ENCODE peak calls at places on chromosomes 5 and 9, in four cellular contexts. V is activated naive CD8-positive, alpha-beta T cell treated with anti-CD3 and anti-CD28 coated beads, Interleukin-2, amount 50 U/mL, for 24 hours; W is COR-L47; Q is activated gamma-delta T cell treated with Interleukin-2 at 50 U/mL for 16 hours. O is an unnamed sample.

GRCh38 chr9:120698766-120699165 is 15.5 kb downstream of the MEGF9 start:
- DNase-seq in W (peak; percentile 87), Q (no peak), V (no peak), O (no peak)

GRCh38 chr9:4106744-4107143 is 193.1 kb downstream of the GLIS3 start:
- DNase-seq in V (no peak), W (no peak), Q (no peak), O (peak; percentile 90)

GRCh38 chr5:777756-778161 is 6.8 kb downstream of the ZDHHC11B start:
- DNase-seq in Q (no peak), W (no peak), V (no peak), O (no peak)

GRCh38 chr5:61623401-61624069 is 291.5 kb downstream of the ZSWIM6 start:
- DNase-seq in V (no peak), Q (no peak), W (no peak), O (no peak)

GRCh38 chr5:82594097-82594496 is 315.9 kb upstream of the RPS23 start:
- DNase-seq in W (no peak), V (no peak), Q (no peak), O (no peak)

GRCh38 chr9:133055788-133056420 is 5.9 kb upstream of the CEL start:
- DNase-seq in V (no peak), W (no peak), Q (no peak), O (no peak)

GRCh38 chr5:180352116-180352975 is 790 bp downstream of the GFPT2 start:
- DNase-seq in W (no peak), Q (no peak), V (no peak), O (no peak)

GRCh38 chr9:82558855-82559615 is 503.9 kb downstream of the RASEF start:
- DNase-seq in W (no peak), Q (no peak), V (no peak), O (no peak)

GRCh38 chr9:37675661-37676060 is 24.9 kb downstream of the FRMPD1 start:
- DNase-seq in V (no peak), Q (no peak), W (peak; percentile 84), O (no peak)

O was measured in AG09309.